ENCODE peak calls at places on chromosomes 2 and 18, in four cellular contexts. C is GM13977, G is left lung, A is RWPE1. K is an unnamed sample.

GRCh38 chr2:189698020-189698887 is 23.8 kb downstream of the ANKAR start:
- DNase-seq in C (peak), G (no peak), A (peak), K (no peak)

GRCh38 chr2:27369471-27370025 is 590 bp downstream of the EIF2B4 start:
- DNase-seq in A (peak), C (no peak), G (no peak), K (no peak)

GRCh38 chr18:76378526-76379215 is 116.4 kb downstream of the ZNF516 start:
- DNase-seq in A (no peak), G (peak), C (no peak), K (no peak)

GRCh38 chr2:239313776-239314175 is 87.0 kb downstream of the HDAC4 start:
- DNase-seq in G (no peak), C (no peak), A (no peak), K (no peak)

GRCh38 chr2:99488587-99488998 is 1.2 kb downstream of the REV1 start:
- DNase-seq in A (peak), G (no peak), C (peak), K (no peak)

GRCh38 chr2:30165050-30165520 is 18.3 kb downstream of the YPEL5 start:
- DNase-seq in A (peak), G (no peak), C (peak), K (peak)

GRCh38 chr2:118841450-118841827 is 6.0 kb downstream of the EN1 start:
- DNase-seq in C (no peak), A (no peak), G (no peak), K (no peak)

GRCh38 chr2:191740016-191740419 is 62.1 kb downstream of the NABP1 start:
- DNase-seq in G (no peak), A (no peak), C (peak), K (no peak)

GRCh38 chr18:2104620-2105462 is 466.5 kb downstream of the METTL4 start:
- DNase-seq in A (peak), C (peak), G (peak), K (no peak)

GRCh38 chr18:13879937-13880336 is 35.4 kb downstream of the MC2R start:
- DNase-seq in G (no peak), A (no peak), C (no peak), K (no peak)

GRCh38 chr2:73933194-73933593 is 6.5 kb downstream of the DGUOK start:
- DNase-seq in A (no peak), C (no peak), G (no peak), K (no peak)

GRCh38 chr2:12928706-12929291 is 212.1 kb downstream of the TRIB2 start:
- DNase-seq in A (peak), G (no peak), C (no peak), K (no peak)

GRCh38 chr2:233929352-233929843 is 12.2 kb downstream of the TRPM8 start:
- DNase-seq in C (no peak), G (no peak), A (no peak), K (no peak)

GRCh38 chr2:36485521-36485920 is 112.4 kb downstream of the FEZ2 start:
- DNase-seq in A (peak), G (no peak), C (no peak), K (peak)

GRCh38 chr2:217437289-217437688 is 565.5 kb downstream of the TNS1 start:
- DNase-seq in A (no peak), C (no peak), G (peak), K (no peak)

GRCh38 chr2:177030391-177031000 is 182.1 kb upstream of the HNRNPA3 start:
- DNase-seq in A (no peak), G (no peak), C (no peak), K (no peak)

GRCh38 chr2:120771556-120772208 is 36.0 kb downstream of the GLI2 start:
- DNase-seq in C (no peak), G (peak), A (peak), K (peak)

GRCh38 chr2:165274698-165275097 is 35.5 kb downstream of the SCN2A start:
- DNase-seq in A (no peak), C (no peak), G (peak), K (no peak)

GRCh38 chr18:80159713-80160636 is 50.9 kb downstream of the ADNP2 start:
- DNase-seq in A (no peak), G (peak), C (peak), K (no peak)

GRCh38 chr2:227450196-227450851 is 21.6 kb upstream of the AGFG1 start:
- DNase-seq in A (no peak), G (no peak), C (no peak), K (no peak)

GRCh38 chr18:23958036-23958435 is 56.5 kb upstream of the TTC39C start:
- DNase-seq in C (no peak), G (no peak), A (no peak), K (no peak)

GRCh38 chr2:148909114-148909513 is 34.1 kb downstream of the KIF5C start:
- DNase-seq in C (no peak), G (no peak), A (no peak), K (no peak)

GRCh38 chr2:85584354-85584856 is at the start of gene VAMP5:
- DNase-seq in A (no peak), G (peak), C (no peak), K (no peak)

GRCh38 chr2:215550331-215550730 is 114.5 kb upstream of the FN1 start:
- DNase-seq in G (no peak), C (no peak), A (no peak), K (no peak)

GRCh38 chr2:50546790-50547189 is 485.1 kb downstream of the NRXN1 start:
- DNase-seq in C (no peak), A (peak), G (no peak), K (no peak)

GRCh38 chr2:121545257-121545656 is 14.6 kb downstream of the RNU4ATAC start:
- DNase-seq in A (no peak), G (no peak), C (no peak), K (no peak)

GRCh38 chr2:146934921-146935320 is 909.9 kb upstream of the ACVR2A start:
- DNase-seq in A (no peak), G (no peak), C (no peak), K (no peak)

GRCh38 chr2:240429872-240430491 is 5.5 kb upstream of the GPC1 start:
- DNase-seq in A (no peak), C (no peak), G (peak), K (no peak)

GRCh38 chr2:191582355-191582754 is 95.6 kb upstream of the NABP1 start:
- DNase-seq in G (no peak), A (peak), C (no peak), K (peak)

GRCh38 chr2:240179186-240179815 is 38.8 kb upstream of the OTOS start:
- DNase-seq in C (no peak), A (no peak), G (no peak), K (no peak)

GRCh38 chr2:153823880-153824279 is 47.8 kb upstream of the GALNT13 start:
- DNase-seq in G (no peak), C (no peak), A (no peak), K (no peak)

GRCh38 chr2:607709-608108 is 69.5 kb downstream of the TMEM18 start:
- DNase-seq in G (no peak), C (no peak), A (no peak), K (no peak)

GRCh38 chr2:20917287-20917660 is 94.4 kb upstream of the LDAH start:
- DNase-seq in C (no peak), A (no peak), G (no peak), K (no peak)

GRCh38 chr2:20914771-20915170 is 91.9 kb upstream of the LDAH start:
- DNase-seq in C (no peak), A (no peak), G (no peak), K (no peak)

GRCh38 chr2:20917724-20918572 is 95.0 kb upstream of the LDAH start:
- DNase-seq in A (peak), C (no peak), G (no peak), K (no peak)

GRCh38 chr2:20915271-20915670 is 92.4 kb upstream of the LDAH start:
- DNase-seq in C (no peak), G (no peak), A (no peak), K (no peak)

DNA sequence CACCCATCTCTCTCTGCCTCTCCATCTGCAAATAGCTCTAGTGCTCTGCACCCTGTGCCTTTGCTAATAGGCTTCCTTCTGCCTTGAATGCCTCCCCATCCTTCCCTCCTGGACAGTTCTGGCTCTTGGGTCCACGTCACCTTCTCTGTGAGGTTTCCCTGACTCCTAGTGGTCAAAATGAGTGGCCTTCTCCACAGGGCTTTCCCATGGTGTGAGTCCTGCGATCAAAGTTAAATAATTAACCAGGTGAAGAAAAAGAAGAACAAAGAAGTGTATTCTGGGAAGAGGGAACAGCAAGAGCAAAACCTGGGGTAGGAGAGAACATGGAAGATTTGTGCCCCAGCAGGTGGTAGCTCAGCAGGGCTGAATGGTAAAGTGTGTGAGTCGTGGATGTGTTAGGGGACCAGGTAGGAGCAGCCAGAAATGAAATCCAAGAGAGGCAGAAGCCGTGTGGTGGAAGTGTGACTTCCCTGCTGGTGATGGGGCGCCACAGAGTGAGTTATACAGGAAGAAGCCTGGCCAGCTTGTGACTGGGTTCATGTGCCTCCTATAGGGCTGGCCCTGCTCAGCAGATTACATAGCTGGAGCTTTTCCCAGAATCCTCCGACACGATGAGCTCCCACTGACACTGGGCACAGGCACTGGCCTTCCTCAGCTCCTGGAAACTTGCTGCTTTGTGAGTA is 93.8 kb upstream of the LDAH start:
- DNase-seq in C (no peak), A (no peak), G (no peak), K (no peak)
- TF ChIP-seq CTCF in C (peak), A (no peak), G (no peak), K (no peak)

DNA sequence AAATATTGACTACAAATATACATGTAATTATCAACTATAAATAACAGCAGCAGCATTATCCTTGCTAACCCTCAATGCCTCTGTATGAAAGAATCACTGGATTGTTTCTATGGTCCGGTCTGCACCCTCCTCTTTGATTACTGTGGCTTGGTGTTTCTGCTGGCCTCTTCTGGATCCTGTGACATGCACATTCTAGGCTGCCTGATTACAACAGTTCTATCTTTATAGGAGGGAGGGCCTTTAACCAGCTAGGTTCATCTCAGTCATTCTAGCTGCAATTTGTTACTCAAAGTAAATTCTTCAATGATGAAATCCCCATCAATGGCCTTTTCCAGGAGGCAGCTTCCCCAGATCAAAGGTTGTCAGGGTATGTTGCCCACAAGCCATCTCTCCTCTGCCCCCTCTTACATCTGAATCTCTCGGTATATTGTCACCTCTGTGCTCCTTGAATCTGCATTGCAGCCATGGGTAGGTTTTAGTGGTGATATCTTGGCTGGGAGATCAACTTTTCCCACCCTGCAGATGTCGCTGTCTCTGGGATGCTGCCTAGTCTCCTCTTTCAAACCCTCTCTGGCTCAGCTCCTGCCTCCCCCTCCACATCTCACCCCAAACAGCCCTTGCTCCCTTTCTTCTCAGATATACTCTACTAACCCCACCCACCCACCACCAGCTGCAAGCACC is 106.3 kb upstream of the BZW1 start:
- DNase-seq in C (no peak), G (no peak), A (no peak), K (no peak)
- TF ChIP-seq CTCF in C (no peak), G (no peak), A (no peak), K (peak)

GRCh38 chr2:37796481-37796880 is 125.0 kb upstream of the CDC42EP3 start:
- DNase-seq in A (no peak), C (no peak), G (no peak), K (no peak)
- TF ChIP-seq CTCF in A (no peak), C (no peak), G (no peak), K (no peak)

GRCh38 chr2:175187378-175187777 is 5.9 kb upstream of the ATP5MC3 start:
- DNase-seq in C (peak), G (no peak), A (no peak), K (no peak)
- TF ChIP-seq CTCF in C (peak), G (no peak), A (no peak), K (peak)